ENCODE peak calls at places on chromosomes 12 and 14, in ten cellular contexts. N, I, K, U, G, E, R, J, L and Y are unnamed samples.

GRCh38 chr14:91374897-91375747 is 42.5 kb downstream of the CCDC88C start:
- DNase-seq in N (no peak), I (no peak), K (no peak), U (no peak), G (no peak), E (no peak), R (peak), J (no peak), L (peak), Y (no peak)

GRCh38 chr14:73718742-73719251 is 4.6 kb upstream of the PNMA1 start:
- DNase-seq in N (no peak), I (no peak), K (no peak), U (no peak), G (no peak), E (no peak), R (no peak), J (no peak), L (no peak), Y (no peak)

GRCh38 chr12:111413442-111414086 is 7.8 kb downstream of the SH2B3 start:
- DNase-seq in N (peak), I (peak), K (no peak), U (peak), G (peak), E (peak), R (peak), J (peak), L (no peak), Y (peak)

GRCh38 chr14:49654511-49654910 is 19.5 kb upstream of the DNAAF2 start:
- DNase-seq in N (no peak), I (no peak), K (no peak), U (no peak), G (no peak), E (no peak), R (no peak), J (no peak), L (no peak), Y (no peak)

GRCh38 chr12:113232787-113233585 is 11.7 kb downstream of the TPCN1 start:
- DNase-seq in N (peak), I (peak), K (no peak), U (peak), G (no peak), E (peak), R (peak), J (peak), L (no peak), Y (no peak)

GRCh38 chr12:55822228-55822627 is 4.4 kb downstream of the ORMDL2 start:
- DNase-seq in N (peak), I (no peak), K (no peak), U (no peak), G (no peak), E (no peak), R (no peak), J (no peak), L (no peak), Y (no peak)

GRCh38 chr14:101193845-101194355 is 290.4 kb upstream of the RTL1 start:
- DNase-seq in N (no peak), I (no peak), K (no peak), U (no peak), G (no peak), E (no peak), R (no peak), J (no peak), L (no peak), Y (no peak)

GRCh38 chr12:13088503-13088902 is 15.0 kb downstream of the GSG1 start:
- DNase-seq in N (no peak), I (no peak), K (no peak), U (no peak), G (no peak), E (no peak), R (no peak), J (no peak), L (no peak), Y (no peak)

GRCh38 chr14:72598328-72598727 is 295.6 kb downstream of the DPF3 start:
- DNase-seq in N (no peak), I (no peak), K (no peak), U (no peak), G (no peak), E (no peak), R (no peak), J (no peak), L (no peak), Y (no peak)

DNA sequence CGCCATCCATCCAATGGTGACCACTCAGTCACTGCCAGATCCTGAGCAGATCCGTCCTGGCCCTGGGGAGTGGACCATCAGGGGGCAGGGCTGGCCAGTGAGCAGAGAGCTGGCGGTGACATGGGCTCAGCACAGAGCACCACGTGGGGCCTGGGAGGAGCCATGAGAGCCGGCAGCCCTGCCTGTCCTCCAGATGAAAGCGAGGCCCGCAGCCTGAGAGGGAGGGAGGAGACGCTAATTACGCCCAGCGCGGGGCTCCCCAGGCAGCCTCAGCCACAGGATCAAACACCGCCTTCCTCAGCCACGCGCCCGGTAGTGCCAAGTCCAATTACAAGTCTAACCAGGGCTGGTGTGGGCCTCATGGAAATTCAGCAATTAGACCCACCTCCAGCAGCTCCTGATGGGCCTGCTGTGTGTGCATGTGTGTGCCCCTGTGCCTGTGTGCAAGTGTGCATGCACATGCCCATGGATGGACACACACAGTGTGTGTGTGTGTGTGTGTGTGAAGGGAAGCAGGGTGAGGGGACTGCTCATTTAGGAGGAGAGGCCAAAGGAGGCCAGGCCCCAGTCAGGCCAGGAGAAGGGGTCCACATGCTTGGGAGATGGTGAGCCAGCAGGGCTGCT is 68.0 kb downstream of the KIF26A start:
- DNase-seq in N (peak), I (no peak), K (no peak), U (no peak), G (no peak), E (no peak), R (peak), J (no peak), L (no peak), Y (no peak)
- TF ChIP-seq CTCF in N (no peak), I (no peak), K (no peak), U (no peak), G (no peak), E (no peak), R (no peak), J (no peak), L (no peak), Y (no peak)

GRCh38 chr12:121793836-121794531 is 496 bp upstream of the RHOF start:
- DNase-seq in N (peak), I (peak), K (peak), U (peak), G (peak), E (peak), R (peak), J (peak), L (peak), Y (peak)
- TF ChIP-seq CTCF in N (peak), I (peak), K (peak), U (peak), G (peak), E (peak), R (peak), J (peak), L (peak), Y (peak)

GRCh38 chr14:104212206-104213095 is 74.1 kb downstream of the KIF26A start:
- DNase-seq in N (no peak), I (no peak), K (no peak), U (no peak), G (no peak), E (no peak), R (peak), J (no peak), L (no peak), Y (no peak)
- TF ChIP-seq CTCF in N (no peak), I (no peak), K (no peak), U (no peak), G (no peak), E (no peak), R (no peak), J (no peak), L (no peak), Y (no peak)

DNA sequence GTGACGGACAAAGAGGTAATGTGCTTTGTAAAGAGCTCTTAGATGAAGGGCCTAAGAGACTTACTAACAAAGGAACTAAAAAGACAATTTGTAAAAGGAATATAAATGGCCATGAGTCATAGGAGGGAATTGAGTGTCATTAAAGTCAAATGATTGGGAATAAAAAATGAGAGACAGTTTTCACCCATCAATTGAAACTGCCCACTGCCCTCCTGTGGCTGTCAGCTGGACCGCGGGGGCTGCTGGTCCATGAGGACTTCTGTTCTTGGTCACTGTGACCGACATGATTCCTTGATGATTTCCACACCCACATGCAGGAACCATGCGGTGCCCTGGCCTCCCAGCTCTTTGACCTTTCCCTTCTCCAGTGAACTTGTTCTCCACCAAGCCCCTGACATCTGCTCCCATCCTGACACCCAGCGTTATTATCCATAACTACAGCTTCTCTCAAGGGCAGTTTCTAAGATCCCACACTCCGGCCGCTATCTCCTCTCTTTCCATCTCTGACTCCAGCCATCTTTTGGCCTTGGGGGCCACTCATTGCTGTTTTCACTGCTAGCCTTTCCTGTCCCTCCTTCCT is 48.4 kb downstream of the C12orf75 start:
- DNase-seq in N (peak), I (peak), K (no peak), U (no peak), G (no peak), E (no peak), R (no peak), J (no peak), L (no peak), Y (no peak)
- TF ChIP-seq CTCF in N (peak), I (peak), K (no peak), U (no peak), G (peak), E (peak), R (no peak), J (peak), L (no peak), Y (peak)